ENCODE peak calls at places on chromosomes 4 and X, in seven cellular contexts. N is left lung, M is psoas muscle, D is activated B cell treated with CpG ODN at 0.5 μM for 24 hours, J is upper lobe of right lung, L is A549, Q is GM12878. I is an unnamed sample.

GRCh38 chr4:18397681-18398080 is 376.1 kb upstream of the LCORL start:
- ATAC-seq in D (no peak), L (no peak), Q (no peak), J (no peak), N (no peak), M (no peak), I (no peak)

GRCh38 chr4:82852751-82853053 is 38.3 kb downstream of the SEC31A start:
- ATAC-seq in M (no peak), Q (no peak), L (peak; percentile 65), J (no peak), D (no peak), N (no peak), I (no peak)

GRCh38 chr4:184358521-184359232 is 115.7 kb downstream of the IRF2 start:
- ATAC-seq in Q (no peak), M (peak; percentile 74), J (no peak), L (no peak), D (no peak), N (no peak), I (no peak)

GRCh38 chr4:82851902-82852750 is 38.8 kb downstream of the SEC31A start:
- ATAC-seq in D (no peak), M (peak; percentile 86), J (peak; percentile 39), Q (peak; percentile 77), N (peak; percentile 52), L (peak; percentile 72), I (no peak)

GRCh38 chrX:17833954-17834353 is 27.1 kb downstream of the RAI2 start:
- ATAC-seq in L (no peak), J (no peak), D (no peak), Q (no peak), N (no peak), M (no peak), I (no peak)

GRCh38 chr4:134470544-134470943 is 269.0 kb upstream of the PABPC4L start:
- ATAC-seq in L (no peak), J (peak; percentile 30), D (no peak), N (peak; percentile 63), Q (peak; percentile 84), M (no peak), I (no peak)

GRCh38 chr4:114601304-114602052 is 2.9 kb downstream of the UGT8 start:
- ATAC-seq in N (no peak), D (no peak), J (no peak), L (no peak), M (no peak), Q (peak; percentile 39), I (no peak)

GRCh38 chr4:182297659-182298058 is 54.5 kb downstream of the TENM3 start:
- ATAC-seq in M (no peak), N (no peak), J (no peak), Q (no peak), D (no peak), L (no peak), I (no peak)

GRCh38 chr4:122000849-122001248 is 49.0 kb upstream of the TRPC3 start:
- ATAC-seq in N (no peak), Q (no peak), D (no peak), J (no peak), M (no peak), L (no peak), I (no peak)

GRCh38 chr4:78441786-78442185 is 109.8 kb upstream of the ANXA3 start:
- ATAC-seq in L (no peak), M (no peak), N (no peak), D (no peak), J (no peak), Q (no peak), I (no peak)

GRCh38 chr4:6658635-6659075 is 18.2 kb downstream of the MRFAP1 start:
- ATAC-seq in J (peak; percentile 86), M (peak; percentile 53), D (peak; percentile 81), L (no peak), N (peak; percentile 84), Q (peak; percentile 85), I (peak; percentile 72)

GRCh38 chrX:53715336-53715924 is 28.9 kb upstream of the HUWE1 start:
- ATAC-seq in M (no peak), N (no peak), D (no peak), J (no peak), Q (peak; percentile 4), L (no peak), I (no peak)

GRCh38 chr4:62482355-62482754 is 1282.2 kb downstream of the ADGRL3 start:
- ATAC-seq in N (no peak), M (no peak), L (no peak), J (no peak), Q (no peak), D (no peak), I (no peak)

GRCh38 chr4:122346503-122346902 is 32.3 kb upstream of the ADAD1 start:
- ATAC-seq in Q (no peak), L (no peak), M (no peak), D (no peak), N (no peak), J (no peak), I (no peak)

GRCh38 chr4:36326610-36327009 is 45.2 kb downstream of the DTHD1 start:
- ATAC-seq in L (no peak), J (no peak), Q (no peak), N (no peak), M (no peak), D (no peak), I (no peak)

GRCh38 chrX:57285001-57285400 is 1.5 kb upstream of the FAAH2 start:
- ATAC-seq in J (no peak), M (no peak), D (no peak), Q (no peak), N (no peak), L (no peak), I (no peak)

GRCh38 chr4:183450108-183450507 is 5.7 kb downstream of the CDKN2AIP start:
- ATAC-seq in M (no peak), L (no peak), N (no peak), Q (no peak), J (no peak), D (no peak), I (no peak)

GRCh38 chrX:19075754-19076153 is 46.5 kb downstream of the ADGRG2 start:
- ATAC-seq in J (no peak), L (no peak), N (no peak), D (no peak), M (no peak), Q (peak; percentile 82), I (no peak)

GRCh38 chrX:37613898-37614297 is 42.4 kb downstream of the LANCL3 start:
- ATAC-seq in Q (no peak), N (no peak), M (no peak), D (no peak), J (no peak), L (no peak), I (no peak)

GRCh38 chr4:183926950-183927349 is 21.8 kb downstream of the STOX2 start:
- ATAC-seq in M (no peak), J (no peak), N (no peak), L (no peak), D (no peak), Q (no peak), I (no peak)

GRCh38 chr4:184441461-184442392 is 32.6 kb downstream of the IRF2 start:
- ATAC-seq in Q (no peak), N (no peak), D (no peak), M (no peak), L (no peak), J (no peak), I (no peak)

GRCh38 chrX:140762061-140762460 is 52.5 kb downstream of the LINC00632 start:
- ATAC-seq in Q (peak; percentile 89), L (peak; percentile 73), D (no peak), N (peak; percentile 73), M (peak; percentile 50), J (peak; percentile 74), I (peak; percentile 59)

DNA sequence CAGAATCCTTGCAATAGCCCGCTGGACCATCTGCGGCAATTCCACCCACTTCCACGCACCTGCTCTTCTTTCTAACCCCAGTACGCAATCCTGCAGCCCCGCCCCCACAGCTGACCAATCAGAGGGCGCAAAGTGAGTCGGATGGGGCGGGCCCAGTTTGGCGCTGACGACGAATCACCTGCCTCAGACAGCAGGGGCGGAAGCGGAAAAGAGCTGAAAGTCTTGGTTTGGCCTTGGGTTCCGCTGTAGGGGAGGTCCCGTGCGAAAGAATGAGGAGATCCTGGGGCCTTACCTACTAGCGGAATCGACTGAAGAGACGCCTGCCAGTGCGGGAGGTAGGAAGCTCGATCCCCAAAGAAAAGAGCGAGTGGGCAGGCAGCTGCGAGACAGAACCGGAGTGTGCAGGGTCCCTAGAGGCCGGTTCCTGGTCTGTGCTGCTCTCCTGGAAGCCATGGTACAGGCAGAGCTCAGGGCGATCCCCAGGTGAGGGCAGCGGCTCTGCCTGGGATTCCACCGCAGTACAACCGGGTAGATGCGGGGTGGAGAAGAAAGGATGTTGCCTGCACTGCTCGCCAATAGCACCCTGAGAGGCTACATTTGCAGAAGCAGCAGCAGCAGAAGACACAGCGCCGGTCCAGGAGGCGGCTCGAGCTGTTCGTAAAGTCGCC is at the start of gene TMEM184C:
- ATAC-seq in J (peak; percentile 100), M (peak; percentile 100), D (peak; percentile 97), Q (peak; percentile 98), L (peak; percentile 100), N (peak; percentile 99), I (peak; percentile 99)
- TF ChIP-seq CTCF in J (no peak), M (peak; percentile 26), D (no peak), Q (no peak), L (no peak), N (no peak), I (peak; percentile 23)

GRCh38 chr4:106065018-106065417 is 169.7 kb downstream of the NPNT start:
- ATAC-seq in Q (no peak), D (no peak), M (no peak), J (no peak), N (no peak), L (no peak), I (no peak)
- TF ChIP-seq CTCF in Q (no peak), D (no peak), M (no peak), J (peak; percentile 7), N (no peak), L (no peak), I (no peak)

GRCh38 chrX:154321624-154322023 is 26.0 kb downstream of the TKTL1 start:
- ATAC-seq in Q (peak; percentile 41), D (no peak), M (no peak), N (peak; percentile 14), L (peak; percentile 73), J (no peak), I (no peak)
- TF ChIP-seq CTCF in Q (peak; percentile 8), D (no peak), M (no peak), N (no peak), L (no peak), J (no peak), I (no peak)

GRCh38 chrX:47644557-47645091 is 5.7 kb downstream of the ELK1 start:
- ATAC-seq in Q (peak; percentile 90), L (peak; percentile 94), D (no peak), J (peak; percentile 52), M (peak; percentile 50), N (peak; percentile 40), I (no peak)
- TF ChIP-seq CTCF in Q (peak; percentile 59), L (peak; percentile 29), D (no peak), J (peak; percentile 35), M (no peak), N (no peak), I (peak; percentile 29)